ENCODE peak calls at places on chromosomes 6 and 20, in nine cellular contexts. One of them, this sample, is unnamed.

GRCh38 chr6:128569737-128570438 is 49.5 kb upstream of the PTPRK start:
- DNase-seq in tibial artery: no peak
- DNase-seq in MM.1S: no peak
- DNase-seq in colonic mucosa: no peak
- DNase-seq in endothelial cell: no peak
- DNase-seq in HepG2: no peak
- DNase-seq in B cell: no peak
- DNase-seq in GM06990: no peak
- DNase-seq in hepatocyte: peak
- DNase-seq in this sample: peak

GRCh38 chr6:93123585-93123984 is 295.8 kb downstream of the EPHA7 start:
- DNase-seq in HepG2: no peak
- DNase-seq in endothelial cell: no peak
- DNase-seq in hepatocyte: no peak
- DNase-seq in colonic mucosa: no peak
- DNase-seq in GM06990: no peak
- DNase-seq in B cell: no peak
- DNase-seq in tibial artery: no peak
- DNase-seq in MM.1S: no peak
- DNase-seq in this sample: no peak

GRCh38 chr6:150406948-150407347 is 38.1 kb downstream of the IYD start:
- DNase-seq in endothelial cell: no peak
- DNase-seq in tibial artery: no peak
- DNase-seq in GM06990: no peak
- DNase-seq in HepG2: no peak
- DNase-seq in B cell: no peak
- DNase-seq in colonic mucosa: no peak
- DNase-seq in hepatocyte: no peak
- DNase-seq in MM.1S: no peak
- DNase-seq in this sample: no peak

GRCh38 chr20:19083136-19083621 is 129.3 kb upstream of the SLC24A3 start:
- DNase-seq in tibial artery: no peak
- DNase-seq in hepatocyte: no peak
- DNase-seq in HepG2: no peak
- DNase-seq in MM.1S: no peak
- DNase-seq in colonic mucosa: no peak
- DNase-seq in endothelial cell: no peak
- DNase-seq in GM06990: no peak
- DNase-seq in B cell: no peak
- DNase-seq in this sample: no peak

GRCh38 chr6:26016326-26017275 is 54.0 kb downstream of the TRIM38 start:
- DNase-seq in GM06990: no peak
- DNase-seq in endothelial cell: no peak
- DNase-seq in tibial artery: peak
- DNase-seq in hepatocyte: no peak
- DNase-seq in colonic mucosa: no peak
- DNase-seq in B cell: no peak
- DNase-seq in MM.1S: no peak
- DNase-seq in HepG2: no peak
- DNase-seq in this sample: peak

GRCh38 chr6:118596774-118597332 is 48.8 kb downstream of the PLN start:
- DNase-seq in hepatocyte: no peak
- DNase-seq in B cell: no peak
- DNase-seq in GM06990: no peak
- DNase-seq in HepG2: no peak
- DNase-seq in endothelial cell: no peak
- DNase-seq in colonic mucosa: no peak
- DNase-seq in MM.1S: no peak
- DNase-seq in tibial artery: no peak
- DNase-seq in this sample: no peak

GRCh38 chr6:125549202-125549884 is 200.1 kb upstream of the HEY2 start:
- DNase-seq in hepatocyte: no peak
- DNase-seq in MM.1S: no peak
- DNase-seq in B cell: no peak
- DNase-seq in endothelial cell: no peak
- DNase-seq in HepG2: no peak
- DNase-seq in colonic mucosa: no peak
- DNase-seq in tibial artery: no peak
- DNase-seq in GM06990: no peak
- DNase-seq in this sample: no peak

GRCh38 chr6:168648240-168648639 is 207.3 kb downstream of the SMOC2 start:
- DNase-seq in GM06990: no peak
- DNase-seq in colonic mucosa: no peak
- DNase-seq in MM.1S: no peak
- DNase-seq in endothelial cell: no peak
- DNase-seq in HepG2: no peak
- DNase-seq in B cell: no peak
- DNase-seq in tibial artery: no peak
- DNase-seq in hepatocyte: no peak
- DNase-seq in this sample: no peak

GRCh38 chr6:17703256-17703694 is 3.5 kb downstream of the NUP153 start:
- DNase-seq in endothelial cell: no peak
- DNase-seq in B cell: no peak
- DNase-seq in HepG2: peak
- DNase-seq in hepatocyte: peak
- DNase-seq in GM06990: peak
- DNase-seq in MM.1S: no peak
- DNase-seq in colonic mucosa: no peak
- DNase-seq in tibial artery: no peak
- DNase-seq in this sample: peak

GRCh38 chr20:44465001-44465560 is 10.6 kb upstream of the TTPAL start:
- DNase-seq in GM06990: no peak
- DNase-seq in hepatocyte: peak
- DNase-seq in endothelial cell: no peak
- DNase-seq in colonic mucosa: peak
- DNase-seq in B cell: no peak
- DNase-seq in MM.1S: no peak
- DNase-seq in tibial artery: no peak
- DNase-seq in HepG2: no peak
- DNase-seq in this sample: no peak

GRCh38 chr20:34553366-34553867 is 5.1 kb upstream of the MAP1LC3A start:
- DNase-seq in colonic mucosa: no peak
- DNase-seq in MM.1S: no peak
- DNase-seq in GM06990: no peak
- DNase-seq in hepatocyte: no peak
- DNase-seq in tibial artery: no peak
- DNase-seq in B cell: no peak
- DNase-seq in HepG2: no peak
- DNase-seq in endothelial cell: no peak
- DNase-seq in this sample: no peak

GRCh38 chr20:48949304-48950170 is 28.0 kb downstream of the ARFGEF2 start:
- DNase-seq in tibial artery: no peak
- DNase-seq in GM06990: no peak
- DNase-seq in endothelial cell: peak
- DNase-seq in B cell: no peak
- DNase-seq in hepatocyte: no peak
- DNase-seq in HepG2: peak
- DNase-seq in colonic mucosa: no peak
- DNase-seq in MM.1S: no peak
- DNase-seq in this sample: no peak

GRCh38 chr20:54139188-54139587 is 34.6 kb downstream of the CYP24A1 start:
- DNase-seq in B cell: no peak
- DNase-seq in GM06990: no peak
- DNase-seq in MM.1S: no peak
- DNase-seq in endothelial cell: no peak
- DNase-seq in tibial artery: no peak
- DNase-seq in colonic mucosa: no peak
- DNase-seq in HepG2: no peak
- DNase-seq in hepatocyte: no peak
- DNase-seq in this sample: no peak

GRCh38 chr6:106253194-106253593 is 72.4 kb downstream of the ATG5 start:
- DNase-seq in GM06990: no peak
- DNase-seq in hepatocyte: no peak
- DNase-seq in tibial artery: no peak
- DNase-seq in HepG2: no peak
- DNase-seq in colonic mucosa: no peak
- DNase-seq in B cell: no peak
- DNase-seq in MM.1S: no peak
- DNase-seq in endothelial cell: no peak
- DNase-seq in this sample: peak

GRCh38 chr6:147001621-147002020 is 202.6 kb upstream of the STXBP5 start:
- DNase-seq in colonic mucosa: no peak
- DNase-seq in HepG2: no peak
- DNase-seq in MM.1S: no peak
- DNase-seq in hepatocyte: no peak
- DNase-seq in GM06990: no peak
- DNase-seq in tibial artery: no peak
- DNase-seq in endothelial cell: no peak
- DNase-seq in B cell: no peak
- DNase-seq in this sample: no peak

GRCh38 chr6:147000545-147001488 is 203.4 kb upstream of the STXBP5 start:
- DNase-seq in endothelial cell: no peak
- DNase-seq in GM06990: no peak
- DNase-seq in tibial artery: no peak
- DNase-seq in HepG2: no peak
- DNase-seq in B cell: no peak
- DNase-seq in colonic mucosa: no peak
- DNase-seq in hepatocyte: peak
- DNase-seq in MM.1S: no peak
- DNase-seq in this sample: peak

GRCh38 chr6:147003186-147003585 is 201.0 kb upstream of the STXBP5 start:
- DNase-seq in hepatocyte: no peak
- DNase-seq in B cell: no peak
- DNase-seq in colonic mucosa: no peak
- DNase-seq in HepG2: no peak
- DNase-seq in GM06990: no peak
- DNase-seq in MM.1S: no peak
- DNase-seq in tibial artery: no peak
- DNase-seq in endothelial cell: no peak
- DNase-seq in this sample: no peak

GRCh38 chr6:147009358-147009757 is 194.9 kb upstream of the STXBP5 start:
- DNase-seq in endothelial cell: no peak
- DNase-seq in HepG2: no peak
- DNase-seq in colonic mucosa: no peak
- DNase-seq in tibial artery: no peak
- DNase-seq in B cell: no peak
- DNase-seq in hepatocyte: no peak
- DNase-seq in GM06990: no peak
- DNase-seq in MM.1S: no peak
- DNase-seq in this sample: no peak

GRCh38 chr6:147005499-147005898 is 198.7 kb upstream of the STXBP5 start:
- DNase-seq in MM.1S: no peak
- DNase-seq in hepatocyte: no peak
- DNase-seq in GM06990: no peak
- DNase-seq in endothelial cell: no peak
- DNase-seq in HepG2: no peak
- DNase-seq in B cell: no peak
- DNase-seq in colonic mucosa: no peak
- DNase-seq in tibial artery: no peak
- DNase-seq in this sample: no peak
- TF ChIP-seq CTCF in MM.1S: no peak
- TF ChIP-seq CTCF in hepatocyte: no peak
- TF ChIP-seq CTCF in GM06990: no peak
- TF ChIP-seq CTCF in endothelial cell: peak
- TF ChIP-seq CTCF in HepG2: no peak
- TF ChIP-seq CTCF in B cell: no peak
- TF ChIP-seq CTCF in colonic mucosa: no peak
- TF ChIP-seq CTCF in tibial artery: no peak
- TF ChIP-seq CTCF in this sample: peak

GRCh38 chr6:84774174-84775158 is 10.1 kb upstream of the TBX18 start:
- DNase-seq in colonic mucosa: no peak
- DNase-seq in MM.1S: peak
- DNase-seq in HepG2: no peak
- DNase-seq in B cell: no peak
- DNase-seq in tibial artery: peak
- DNase-seq in hepatocyte: peak
- DNase-seq in GM06990: peak
- DNase-seq in endothelial cell: peak
- DNase-seq in this sample: peak
- TF ChIP-seq CTCF in colonic mucosa: peak
- TF ChIP-seq CTCF in MM.1S: peak
- TF ChIP-seq CTCF in HepG2: peak
- TF ChIP-seq CTCF in B cell: no peak
- TF ChIP-seq CTCF in tibial artery: peak
- TF ChIP-seq CTCF in hepatocyte: peak
- TF ChIP-seq CTCF in GM06990: no peak
- TF ChIP-seq CTCF in endothelial cell: peak
- TF ChIP-seq CTCF in this sample: peak

DNA sequence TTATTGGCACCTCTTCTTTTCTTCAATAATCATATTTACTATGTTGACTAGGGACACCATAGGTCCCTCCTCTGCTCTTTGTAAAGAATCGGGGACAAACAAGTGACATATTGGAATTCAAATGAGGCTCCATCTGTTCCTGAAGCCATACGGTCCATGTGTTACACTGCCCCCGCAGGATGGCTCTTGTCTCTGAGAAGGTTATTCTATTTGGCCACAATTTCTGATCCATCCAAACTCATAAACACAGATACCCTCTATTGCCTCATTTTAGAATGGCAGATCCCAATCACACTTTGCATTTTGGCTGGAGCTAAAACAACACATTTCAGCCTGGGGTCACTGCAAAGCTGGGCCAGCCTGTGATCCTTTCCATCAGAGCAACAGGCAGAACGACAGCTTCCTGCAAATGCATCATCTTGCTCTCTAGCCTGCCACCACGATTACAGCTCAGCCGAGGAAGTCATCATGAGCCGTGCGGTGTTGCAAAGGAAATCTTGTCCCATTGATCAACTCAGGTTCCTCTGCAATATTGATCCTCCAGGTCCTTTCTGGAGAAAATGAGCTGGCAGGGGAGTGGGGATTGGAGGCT is 73.2 kb downstream of the AGPAT4 start:
- DNase-seq in B cell: no peak
- DNase-seq in hepatocyte: no peak
- DNase-seq in tibial artery: no peak
- DNase-seq in colonic mucosa: no peak
- DNase-seq in MM.1S: no peak
- DNase-seq in endothelial cell: no peak
- DNase-seq in GM06990: no peak
- DNase-seq in HepG2: no peak
- DNase-seq in this sample: no peak
- TF ChIP-seq CTCF in B cell: no peak
- TF ChIP-seq CTCF in hepatocyte: peak
- TF ChIP-seq CTCF in tibial artery: no peak
- TF ChIP-seq CTCF in colonic mucosa: no peak
- TF ChIP-seq CTCF in MM.1S: no peak
- TF ChIP-seq CTCF in endothelial cell: no peak
- TF ChIP-seq CTCF in GM06990: no peak
- TF ChIP-seq CTCF in HepG2: no peak
- TF ChIP-seq CTCF in this sample: peak

GRCh38 chr6:10850728-10851127 is 12.4 kb upstream of the MAK start:
- DNase-seq in MM.1S: no peak
- DNase-seq in hepatocyte: no peak
- DNase-seq in colonic mucosa: no peak
- DNase-seq in endothelial cell: no peak
- DNase-seq in GM06990: no peak
- DNase-seq in tibial artery: no peak
- DNase-seq in HepG2: no peak
- DNase-seq in B cell: no peak
- DNase-seq in this sample: no peak

GRCh38 chr6:10852281-10852965 is 14.1 kb upstream of the MAK start:
- DNase-seq in HepG2: no peak
- DNase-seq in endothelial cell: no peak
- DNase-seq in B cell: no peak
- DNase-seq in MM.1S: no peak
- DNase-seq in hepatocyte: no peak
- DNase-seq in colonic mucosa: no peak
- DNase-seq in GM06990: no peak
- DNase-seq in tibial artery: no peak
- DNase-seq in this sample: no peak

GRCh38 chr6:10843554-10843953 is 5.2 kb upstream of the MAK start:
- DNase-seq in endothelial cell: no peak
- DNase-seq in HepG2: no peak
- DNase-seq in colonic mucosa: no peak
- DNase-seq in B cell: no peak
- DNase-seq in MM.1S: no peak
- DNase-seq in hepatocyte: no peak
- DNase-seq in GM06990: no peak
- DNase-seq in tibial artery: no peak
- DNase-seq in this sample: no peak

GRCh38 chr6:10847684-10848083 is 9.3 kb upstream of the MAK start:
- DNase-seq in endothelial cell: no peak
- DNase-seq in GM06990: no peak
- DNase-seq in MM.1S: peak
- DNase-seq in hepatocyte: no peak
- DNase-seq in HepG2: no peak
- DNase-seq in colonic mucosa: no peak
- DNase-seq in tibial artery: no peak
- DNase-seq in B cell: no peak
- DNase-seq in this sample: no peak
- TF ChIP-seq CTCF in endothelial cell: peak
- TF ChIP-seq CTCF in GM06990: peak
- TF ChIP-seq CTCF in MM.1S: peak
- TF ChIP-seq CTCF in hepatocyte: peak
- TF ChIP-seq CTCF in HepG2: no peak
- TF ChIP-seq CTCF in colonic mucosa: no peak
- TF ChIP-seq CTCF in tibial artery: no peak
- TF ChIP-seq CTCF in B cell: peak
- TF ChIP-seq CTCF in this sample: peak